ENCODE peak calls at places on chromosomes 11 and 22, in six cellular contexts. One of them, this sample, is unnamed.

GRCh38 chr11:106424111-106424510 is 346.6 kb downstream of the AASDHPPT start:
- DNase-seq in transverse colon: no peak
- DNase-seq in CD8-positive, alpha-beta T cell: no peak
- DNase-seq in suprapubic skin: no peak
- DNase-seq in psoas muscle: no peak
- DNase-seq in heart left ventricle: no peak
- DNase-seq in this sample: no peak

GRCh38 chr22:17201285-17201945 is 17.8 kb downstream of the ADA2 start:
- DNase-seq in heart left ventricle: no peak
- DNase-seq in suprapubic skin: no peak
- DNase-seq in transverse colon: no peak
- DNase-seq in CD8-positive, alpha-beta T cell: no peak
- DNase-seq in psoas muscle: peak; percentile 3
- DNase-seq in this sample: no peak

GRCh38 chr22:27462190-27462589 is 339.4 kb downstream of the MN1 start:
- DNase-seq in suprapubic skin: no peak
- DNase-seq in heart left ventricle: no peak
- DNase-seq in CD8-positive, alpha-beta T cell: no peak
- DNase-seq in transverse colon: no peak
- DNase-seq in psoas muscle: no peak
- DNase-seq in this sample: no peak

GRCh38 chr22:35043251-35043931 is 22.6 kb upstream of the ISX start:
- DNase-seq in transverse colon: peak; percentile 57
- DNase-seq in suprapubic skin: no peak
- DNase-seq in CD8-positive, alpha-beta T cell: no peak
- DNase-seq in psoas muscle: no peak
- DNase-seq in heart left ventricle: no peak
- DNase-seq in this sample: no peak

GRCh38 chr11:123206671-123207421 is 11.8 kb upstream of the CLMP start:
- DNase-seq in heart left ventricle: no peak
- DNase-seq in transverse colon: no peak
- DNase-seq in psoas muscle: no peak
- DNase-seq in CD8-positive, alpha-beta T cell: no peak
- DNase-seq in suprapubic skin: no peak
- DNase-seq in this sample: no peak

GRCh38 chr11:83583953-83584352 is 297.8 kb upstream of the CCDC90B start:
- DNase-seq in heart left ventricle: no peak
- DNase-seq in transverse colon: no peak
- DNase-seq in suprapubic skin: no peak
- DNase-seq in psoas muscle: no peak
- DNase-seq in CD8-positive, alpha-beta T cell: no peak
- DNase-seq in this sample: peak; percentile 5

GRCh38 chr11:110435780-110436717 is 6.3 kb downstream of the FDX1 start:
- DNase-seq in suprapubic skin: no peak
- DNase-seq in psoas muscle: no peak
- DNase-seq in heart left ventricle: no peak
- DNase-seq in CD8-positive, alpha-beta T cell: no peak
- DNase-seq in transverse colon: no peak
- DNase-seq in this sample: no peak

GRCh38 chr11:3193373-3194015 is 25.1 kb downstream of the MRGPRG start:
- DNase-seq in CD8-positive, alpha-beta T cell: no peak
- DNase-seq in psoas muscle: peak; percentile 31
- DNase-seq in heart left ventricle: no peak
- DNase-seq in transverse colon: peak; percentile 4
- DNase-seq in suprapubic skin: no peak
- DNase-seq in this sample: no peak

GRCh38 chr11:118106789-118107335 is 20.1 kb upstream of the SMIM35 start:
- DNase-seq in transverse colon: no peak
- DNase-seq in psoas muscle: no peak
- DNase-seq in suprapubic skin: no peak
- DNase-seq in heart left ventricle: no peak
- DNase-seq in CD8-positive, alpha-beta T cell: no peak
- DNase-seq in this sample: no peak

GRCh38 chr11:118105657-118106305 is 19.0 kb upstream of the SMIM35 start:
- DNase-seq in transverse colon: no peak
- DNase-seq in CD8-positive, alpha-beta T cell: no peak
- DNase-seq in psoas muscle: no peak
- DNase-seq in suprapubic skin: no peak
- DNase-seq in heart left ventricle: no peak
- DNase-seq in this sample: no peak

GRCh38 chr11:118111019-118111743 is 24.4 kb upstream of the SMIM35 start:
- DNase-seq in transverse colon: peak; percentile 59
- DNase-seq in psoas muscle: no peak
- DNase-seq in heart left ventricle: no peak
- DNase-seq in CD8-positive, alpha-beta T cell: no peak
- DNase-seq in suprapubic skin: no peak
- DNase-seq in this sample: no peak

GRCh38 chr11:118109231-118109630 is 22.5 kb upstream of the SMIM35 start:
- DNase-seq in transverse colon: no peak
- DNase-seq in suprapubic skin: no peak
- DNase-seq in CD8-positive, alpha-beta T cell: no peak
- DNase-seq in psoas muscle: peak; percentile 65
- DNase-seq in heart left ventricle: peak; percentile 52
- DNase-seq in this sample: no peak

GRCh38 chr11:118108513-118108912 is 21.8 kb upstream of the SMIM35 start:
- DNase-seq in suprapubic skin: no peak
- DNase-seq in CD8-positive, alpha-beta T cell: no peak
- DNase-seq in psoas muscle: no peak
- DNase-seq in heart left ventricle: no peak
- DNase-seq in transverse colon: no peak
- DNase-seq in this sample: no peak
- H3K4me3 ChIP-seq in suprapubic skin: no peak overlapping the region
- H3K4me3 ChIP-seq in CD8-positive, alpha-beta T cell: no peak overlapping the region
- H3K4me3 ChIP-seq in psoas muscle: no peak overlapping the region
- H3K4me3 ChIP-seq in heart left ventricle: no peak overlapping the region
- H3K4me3 ChIP-seq in transverse colon: no peak overlapping the region
- H3K4me3 ChIP-seq in this sample: no peak overlapping the region

GRCh38 chr11:61453702-61454101 is 23.8 kb downstream of the SDHAF2 start:
- DNase-seq in psoas muscle: no peak
- DNase-seq in heart left ventricle: no peak
- DNase-seq in CD8-positive, alpha-beta T cell: no peak
- DNase-seq in transverse colon: no peak
- DNase-seq in suprapubic skin: no peak
- DNase-seq in this sample: no peak

GRCh38 chr11:61454520-61454919 is 24.6 kb downstream of the SDHAF2 start:
- DNase-seq in CD8-positive, alpha-beta T cell: no peak
- DNase-seq in suprapubic skin: no peak
- DNase-seq in heart left ventricle: peak; percentile 55
- DNase-seq in psoas muscle: no peak
- DNase-seq in transverse colon: no peak
- DNase-seq in this sample: no peak

GRCh38 chr11:61448552-61448927 is 18.6 kb downstream of the SDHAF2 start:
- DNase-seq in transverse colon: no peak
- DNase-seq in heart left ventricle: no peak
- DNase-seq in suprapubic skin: no peak
- DNase-seq in CD8-positive, alpha-beta T cell: no peak
- DNase-seq in psoas muscle: no peak
- DNase-seq in this sample: no peak

GRCh38 chr11:61447601-61448551 is 18.0 kb downstream of the SDHAF2 start:
- DNase-seq in heart left ventricle: no peak
- DNase-seq in transverse colon: no peak
- DNase-seq in CD8-positive, alpha-beta T cell: no peak
- DNase-seq in psoas muscle: no peak
- DNase-seq in suprapubic skin: no peak
- DNase-seq in this sample: peak; percentile 29

DNA sequence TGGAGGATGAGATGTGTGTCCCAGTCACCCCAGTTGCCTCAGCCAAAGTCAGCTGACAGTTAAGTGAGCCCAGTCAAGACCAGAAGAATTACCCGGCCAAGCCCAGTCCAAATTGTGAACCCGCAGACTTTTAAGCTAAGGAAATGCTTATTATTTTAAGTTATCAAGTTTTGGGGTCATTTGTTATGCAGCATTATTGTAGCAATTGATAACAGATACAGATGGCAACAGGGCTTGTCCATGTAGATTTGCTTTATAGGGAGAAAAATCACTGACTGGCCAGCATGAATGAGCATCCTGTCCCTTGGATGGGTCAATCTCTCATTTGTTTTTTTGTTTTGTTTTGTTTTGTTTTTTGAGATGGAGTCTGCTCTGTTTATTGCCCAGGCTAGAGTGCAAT is 22.9 kb downstream of the SDHAF2 start:
- DNase-seq in suprapubic skin: no peak
- DNase-seq in CD8-positive, alpha-beta T cell: no peak
- DNase-seq in psoas muscle: no peak
- DNase-seq in transverse colon: no peak
- DNase-seq in heart left ventricle: no peak
- DNase-seq in this sample: no peak
- H3K4me1 ChIP-seq in suprapubic skin: no peaks in the 10 kb centered on the region
- H3K4me1 ChIP-seq in CD8-positive, alpha-beta T cell: no peaks in the 10 kb centered on the region
- H3K4me1 ChIP-seq in psoas muscle: peaks cover 29% of the 10 kb centered on the region
- H3K4me1 ChIP-seq in transverse colon: no peaks in the 10 kb centered on the region
- H3K4me1 ChIP-seq in heart left ventricle: peaks cover 11% of the 10 kb centered on the region
- H3K4me1 ChIP-seq in this sample: no peaks in the 10 kb centered on the region

DNA sequence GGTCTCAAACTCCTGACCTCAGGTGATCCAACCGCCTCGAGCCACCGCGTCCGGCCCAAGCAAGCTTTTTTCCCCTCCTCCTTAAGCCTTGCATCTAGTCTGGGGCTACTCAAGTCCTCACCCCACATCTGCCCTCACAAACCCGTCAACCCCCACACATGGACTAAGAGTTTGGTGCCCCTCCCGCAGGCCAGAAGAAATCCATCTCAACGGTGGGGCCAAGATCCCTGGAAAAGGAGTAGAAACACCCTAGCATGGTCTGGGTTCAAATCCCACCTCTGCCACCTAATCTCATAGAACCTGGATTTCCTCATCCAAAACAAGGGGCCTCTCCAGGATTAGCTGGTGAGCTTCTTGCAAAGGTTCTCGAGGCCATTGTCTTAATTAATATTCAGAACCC is 3.7 kb downstream of the WT1 start:
- DNase-seq in heart left ventricle: no peak
- DNase-seq in psoas muscle: no peak
- DNase-seq in CD8-positive, alpha-beta T cell: no peak
- DNase-seq in transverse colon: no peak
- DNase-seq in suprapubic skin: no peak
- DNase-seq in this sample: no peak
- H3K4me3 ChIP-seq in heart left ventricle: no peak overlapping the region
- H3K4me3 ChIP-seq in psoas muscle: no peak overlapping the region
- H3K4me3 ChIP-seq in CD8-positive, alpha-beta T cell: no peak overlapping the region
- H3K4me3 ChIP-seq in transverse colon: no peak overlapping the region
- H3K4me3 ChIP-seq in suprapubic skin: no peak overlapping the region
- H3K4me3 ChIP-seq in this sample: no peak overlapping the region

GRCh38 chr11:118312328-118312727 is 7.8 kb downstream of the CD3E start:
- DNase-seq in CD8-positive, alpha-beta T cell: no peak
- DNase-seq in heart left ventricle: no peak
- DNase-seq in psoas muscle: no peak
- DNase-seq in suprapubic skin: no peak
- DNase-seq in transverse colon: no peak
- DNase-seq in this sample: no peak
- H3K4me1 ChIP-seq in CD8-positive, alpha-beta T cell: peaks cover 93% of the 10 kb centered on the region
- H3K4me1 ChIP-seq in heart left ventricle: peaks cover 25% of the 10 kb centered on the region
- H3K4me1 ChIP-seq in psoas muscle: no peaks in the 10 kb centered on the region
- H3K4me1 ChIP-seq in suprapubic skin: peaks cover 20% of the 10 kb centered on the region
- H3K4me1 ChIP-seq in transverse colon: peaks cover 39% of the 10 kb centered on the region
- H3K4me1 ChIP-seq in this sample: peaks cover 89% of the 10 kb centered on the region

GRCh38 chr11:94655291-94655690 is 88.1 kb downstream of the PIWIL4 start:
- DNase-seq in suprapubic skin: no peak
- DNase-seq in transverse colon: no peak
- DNase-seq in heart left ventricle: no peak
- DNase-seq in psoas muscle: no peak
- DNase-seq in CD8-positive, alpha-beta T cell: no peak
- DNase-seq in this sample: no peak

GRCh38 chr11:94652735-94653284 is 85.6 kb downstream of the PIWIL4 start:
- DNase-seq in suprapubic skin: no peak
- DNase-seq in psoas muscle: no peak
- DNase-seq in transverse colon: no peak
- DNase-seq in CD8-positive, alpha-beta T cell: no peak
- DNase-seq in heart left ventricle: no peak
- DNase-seq in this sample: no peak

GRCh38 chr11:94655951-94656350 is 88.8 kb downstream of the PIWIL4 start:
- DNase-seq in transverse colon: no peak
- DNase-seq in psoas muscle: no peak
- DNase-seq in suprapubic skin: no peak
- DNase-seq in CD8-positive, alpha-beta T cell: no peak
- DNase-seq in heart left ventricle: no peak
- DNase-seq in this sample: no peak

GRCh38 chr11:94654201-94654600 is 87.0 kb downstream of the PIWIL4 start:
- DNase-seq in heart left ventricle: no peak
- DNase-seq in suprapubic skin: no peak
- DNase-seq in transverse colon: no peak
- DNase-seq in CD8-positive, alpha-beta T cell: no peak
- DNase-seq in psoas muscle: no peak
- DNase-seq in this sample: no peak

GRCh38 chr11:94653561-94653960 is 86.4 kb downstream of the PIWIL4 start:
- DNase-seq in heart left ventricle: no peak
- DNase-seq in CD8-positive, alpha-beta T cell: no peak
- DNase-seq in psoas muscle: no peak
- DNase-seq in suprapubic skin: no peak
- DNase-seq in transverse colon: no peak
- DNase-seq in this sample: no peak
- H3K4me3 ChIP-seq in heart left ventricle: no peak overlapping the region
- H3K4me3 ChIP-seq in CD8-positive, alpha-beta T cell: no peak overlapping the region
- H3K4me3 ChIP-seq in psoas muscle: no peak overlapping the region
- H3K4me3 ChIP-seq in suprapubic skin: no peak overlapping the region
- H3K4me3 ChIP-seq in transverse colon: no peak overlapping the region
- H3K4me3 ChIP-seq in this sample: no peak overlapping the region

GRCh38 chr11:114155116-114155515 is 95.6 kb downstream of the ZBTB16 start:
- DNase-seq in psoas muscle: peak; percentile 71
- DNase-seq in suprapubic skin: no peak
- DNase-seq in transverse colon: no peak
- DNase-seq in heart left ventricle: no peak
- DNase-seq in CD8-positive, alpha-beta T cell: no peak
- DNase-seq in this sample: no peak
- H3K4me1 ChIP-seq in psoas muscle: peaks cover 98% of the 10 kb centered on the region
- H3K4me1 ChIP-seq in suprapubic skin: peaks cover 97% of the 10 kb centered on the region
- H3K4me1 ChIP-seq in transverse colon: peaks cover 69% of the 10 kb centered on the region
- H3K4me1 ChIP-seq in heart left ventricle: peaks cover 96% of the 10 kb centered on the region
- H3K4me1 ChIP-seq in CD8-positive, alpha-beta T cell: peaks cover 33% of the 10 kb centered on the region
- H3K4me1 ChIP-seq in this sample: peaks cover 29% of the 10 kb centered on the region